ENCODE peak calls at places on chromosomes 2 and 18, in five cellular contexts. N is SK-N-SH, A is GM12878, T is HepG2, H is K562. E is an unnamed sample.

GRCh38 chr2:64859208-64860161 is 129.7 kb upstream of the SLC1A4 start:
- DNase-seq in N (peak), A (no peak), T (no peak), H (peak), E (peak)

GRCh38 chr18:59048378-59048777 is 91.3 kb upstream of the SEC11C start:
- DNase-seq in N (no peak), A (no peak), T (no peak), H (no peak), E (no peak)

GRCh38 chr18:68316636-68317035 is 398.3 kb downstream of the TMX3 start:
- DNase-seq in N (no peak), A (no peak), T (no peak), H (no peak), E (no peak)

GRCh38 chr18:55907352-55908045 is 319.5 kb upstream of the TCF4 start:
- DNase-seq in N (no peak), A (no peak), T (no peak), H (no peak), E (no peak)

GRCh38 chr2:26179446-26179907 is 6.6 kb downstream of the GAREM2 start:
- DNase-seq in N (peak), A (no peak), T (no peak), H (no peak), E (no peak)

GRCh38 chr2:15746354-15747171 is 154.9 kb downstream of the DDX1 start:
- DNase-seq in N (no peak), A (no peak), T (no peak), H (no peak), E (no peak)

GRCh38 chr2:100283724-100284501 is 38.4 kb downstream of the LONRF2 start:
- DNase-seq in N (no peak), A (no peak), T (no peak), H (peak), E (peak)

GRCh38 chr2:23492337-23492675 is 107.3 kb downstream of the KLHL29 start:
- DNase-seq in N (no peak), A (no peak), T (no peak), H (no peak), E (no peak)

GRCh38 chr2:1794821-1795220 is 50.5 kb upstream of the PXDN start:
- DNase-seq in N (no peak), A (no peak), T (no peak), H (no peak), E (no peak)

GRCh38 chr18:70365361-70365760 is 76.5 kb downstream of the SOCS6 start:
- DNase-seq in N (no peak), A (no peak), T (no peak), H (no peak), E (no peak)

GRCh38 chr2:26281226-26281625 is 36.5 kb downstream of the HADHB start:
- DNase-seq in N (no peak), A (no peak), T (no peak), H (no peak), E (no peak)

GRCh38 chr2:26716340-26716739 is 23.8 kb downstream of the KCNK3 start:
- DNase-seq in N (no peak), A (no peak), T (no peak), H (no peak), E (no peak)

GRCh38 chr2:27582129-27582694 is 630 bp upstream of the ZNF512 start:
- DNase-seq in N (no peak), A (no peak), T (no peak), H (peak), E (no peak)

GRCh38 chr2:11656252-11656651 is 13.7 kb downstream of the NTSR2 start:
- DNase-seq in N (no peak), A (no peak), T (no peak), H (no peak), E (no peak)

GRCh38 chr2:111659361-111660281 is 224.4 kb downstream of the ANAPC1 start:
- DNase-seq in N (no peak), A (no peak), T (peak), H (peak), E (peak)

GRCh38 chr2:230472619-230473018 is 56.6 kb downstream of the SP100 start:
- DNase-seq in N (no peak), A (peak), T (no peak), H (peak), E (peak)

GRCh38 chr2:218374795-218375194 is 7.3 kb upstream of the SLC11A1 start:
- DNase-seq in N (no peak), A (no peak), T (no peak), H (no peak), E (no peak)

GRCh38 chr2:128455710-128456050 is 137.0 kb upstream of the HS6ST1 start:
- DNase-seq in N (no peak), A (no peak), T (no peak), H (no peak), E (no peak)

DNA sequence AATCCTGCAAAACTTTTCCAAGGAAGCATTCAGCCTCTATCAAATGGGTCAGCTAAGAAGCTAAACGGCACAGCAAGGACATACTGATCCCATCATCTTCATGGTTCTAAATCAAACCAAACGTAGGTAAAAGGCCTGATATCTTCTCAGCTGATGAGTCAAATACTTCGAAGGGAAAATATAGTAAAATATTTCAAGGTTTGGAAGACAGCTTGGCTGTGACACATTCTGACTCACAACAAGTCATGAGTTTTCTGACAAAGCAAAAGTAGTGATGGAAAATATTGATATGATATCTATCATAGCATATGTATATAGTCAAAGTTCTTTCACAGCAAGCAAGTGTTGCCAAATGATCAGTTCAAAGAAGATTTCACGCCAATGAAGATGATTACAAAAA is 31.5 kb downstream of the DOCK10 start:
- DNase-seq in N (no peak), A (no peak), T (no peak), H (no peak), E (peak)
- TF ChIP-seq ZBTB33 in N (no peak), A (no peak), T (no peak), H (no peak), E (no peak)

GRCh38 chr2:239721991-239722759 is 303.0 kb downstream of the NDUFA10 start:
- DNase-seq in N (no peak), A (no peak), T (no peak), H (no peak), E (no peak)

GRCh38 chr2:239720411-239721365 is 304.5 kb downstream of the NDUFA10 start:
- DNase-seq in N (no peak), A (no peak), T (no peak), H (no peak), E (no peak)

GRCh38 chr2:239719791-239720410 is 305.2 kb downstream of the NDUFA10 start:
- DNase-seq in N (no peak), A (no peak), T (no peak), H (no peak), E (no peak)

GRCh38 chr2:239722760-239723448 is 302.2 kb downstream of the NDUFA10 start:
- DNase-seq in N (no peak), A (no peak), T (no peak), H (no peak), E (no peak)

DNA sequence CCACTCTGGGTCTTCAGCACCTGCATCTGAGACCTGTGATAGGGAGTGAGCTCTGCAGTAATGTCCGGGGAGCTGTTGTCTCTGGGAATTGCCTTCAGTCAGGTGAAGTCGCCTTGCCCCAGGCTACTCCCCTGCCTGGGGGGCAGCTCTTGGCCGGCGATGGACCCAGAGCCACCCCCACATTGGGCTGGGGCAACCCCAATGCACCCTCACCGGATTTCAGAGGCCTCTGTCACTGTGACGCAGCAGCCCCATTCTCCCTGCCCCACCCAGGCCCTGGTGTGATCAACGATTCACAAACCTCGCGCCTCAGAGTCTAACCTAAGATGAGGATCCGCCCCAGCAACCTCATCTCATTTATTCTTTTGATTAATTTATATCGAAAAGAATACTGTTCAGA is 303.6 kb downstream of the NDUFA10 start:
- DNase-seq in N (no peak), A (no peak), T (no peak), H (no peak), E (no peak)
- TF ChIP-seq ZBTB33 in N (no peak), A (no peak), T (no peak), H (no peak), E (no peak)

GRCh38 chr2:227163445-227163997 is 484 bp downstream of the COL4A4 start:
- DNase-seq in N (peak), A (no peak), T (no peak), H (no peak), E (no peak)
- TF ChIP-seq ZBTB33 in N (no peak), A (no peak), T (no peak), H (no peak), E (no peak)

DNA sequence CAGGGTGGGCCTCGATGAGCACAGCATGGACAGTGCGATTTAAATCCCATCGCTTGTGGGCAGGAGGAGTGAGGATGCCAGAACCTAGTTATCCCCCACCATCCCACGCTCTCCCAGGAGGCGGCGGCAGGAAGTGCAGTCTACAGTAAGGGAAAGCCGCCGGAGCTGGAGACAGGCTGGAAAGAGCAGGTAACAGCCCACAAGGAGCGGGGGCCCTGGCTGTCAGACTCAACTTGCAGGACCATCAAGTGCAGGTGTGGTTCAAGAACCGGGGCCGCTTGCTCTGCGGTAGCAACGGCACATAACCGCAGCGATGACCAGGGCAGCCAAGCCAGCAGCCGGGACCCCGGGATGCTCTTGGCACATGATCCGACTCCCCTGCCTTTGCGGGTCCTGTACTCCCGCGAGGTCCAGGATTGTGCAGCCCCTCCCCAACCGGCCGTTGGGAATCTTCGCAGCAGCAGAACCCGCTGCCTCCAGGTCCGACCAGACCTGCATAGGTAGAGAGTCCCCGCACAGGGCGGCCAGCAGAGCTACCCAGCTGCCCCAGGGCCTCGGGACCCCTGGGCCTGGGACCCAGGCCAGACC is 82.1 kb downstream of the BIN1 start:
- DNase-seq in N (peak), A (no peak), T (no peak), H (no peak), E (no peak)
- TF ChIP-seq ZBTB33 in N (no peak), A (no peak), T (no peak), H (no peak), E (no peak)

DNA sequence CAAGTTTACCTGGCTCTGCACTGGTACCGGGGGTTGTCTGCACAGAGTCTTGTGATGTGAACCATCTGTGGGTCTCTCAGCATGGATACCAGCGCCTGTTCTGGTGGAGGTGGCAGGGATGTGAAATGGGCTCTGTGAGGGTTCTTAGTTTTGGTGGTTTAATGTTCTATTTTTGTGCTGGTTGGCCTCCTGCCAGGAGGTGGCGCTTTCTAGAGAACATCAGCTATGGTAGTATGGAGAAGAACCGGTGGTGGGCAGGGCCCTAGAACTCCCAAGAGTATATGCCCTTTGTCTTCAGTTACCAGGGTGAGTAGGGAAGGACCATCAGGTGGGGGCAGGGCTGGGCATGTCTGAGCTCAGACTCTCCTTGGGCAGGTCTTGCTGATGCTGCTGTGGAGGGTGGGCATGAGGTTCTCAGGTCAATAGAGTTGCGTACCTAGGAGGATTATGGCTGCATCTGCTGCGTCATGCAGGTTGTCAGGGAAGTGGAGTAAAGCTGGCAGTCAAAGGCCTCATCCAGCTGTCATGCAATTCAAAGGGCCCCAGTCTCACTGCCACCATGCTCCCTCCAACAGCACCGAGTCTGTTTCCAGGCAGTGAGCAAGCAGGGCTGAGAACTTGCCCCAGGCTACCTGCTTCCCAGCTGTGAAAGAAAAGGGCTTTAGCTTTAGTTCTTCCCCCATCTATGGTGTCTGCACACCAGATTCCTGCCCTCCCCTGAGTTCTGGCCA is 278.0 kb downstream of the METTL4 start:
- DNase-seq in N (no peak), A (no peak), T (no peak), H (no peak), E (no peak)
- TF ChIP-seq ZBTB33 in N (no peak), A (no peak), T (no peak), H (no peak), E (no peak)

GRCh38 chr2:31525876-31526275 is 54.9 kb downstream of the SRD5A2 start:
- DNase-seq in N (no peak), A (no peak), T (no peak), H (no peak), E (no peak)
- TF ChIP-seq ZBTB33 in N (no peak), A (no peak), T (no peak), H (no peak), E (no peak)

GRCh38 chr2:36406296-36406695 is 50.7 kb downstream of the CRIM1 start:
- DNase-seq in N (no peak), A (no peak), T (no peak), H (no peak), E (no peak)

GRCh38 chr2:36403675-36404230 is 48.2 kb downstream of the CRIM1 start:
- DNase-seq in N (no peak), A (no peak), T (peak), H (peak), E (peak)

GRCh38 chr2:36404754-36405153 is 49.2 kb downstream of the CRIM1 start:
- DNase-seq in N (no peak), A (no peak), T (no peak), H (no peak), E (no peak)

GRCh38 chr2:36405183-36405582 is 49.6 kb downstream of the CRIM1 start:
- DNase-seq in N (no peak), A (no peak), T (no peak), H (no peak), E (no peak)

DNA sequence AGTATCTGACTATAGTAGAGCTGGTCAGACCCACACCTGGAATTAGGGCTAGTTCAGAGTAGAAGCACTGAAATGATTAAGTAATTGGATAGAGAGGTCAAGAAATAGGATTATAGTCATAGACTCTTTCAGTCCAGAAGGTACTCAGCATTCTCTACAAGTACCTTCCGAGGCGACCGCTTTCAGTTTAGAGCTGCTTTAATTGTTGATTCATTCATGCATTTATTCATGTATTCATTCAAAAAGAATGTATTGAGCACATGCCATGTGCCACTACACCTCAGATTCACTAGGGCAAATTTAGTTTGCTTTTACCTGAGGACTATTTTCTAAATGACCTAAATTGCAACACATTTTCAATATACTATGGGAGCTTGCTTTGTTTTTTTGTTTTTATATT is 48.7 kb downstream of the CRIM1 start:
- DNase-seq in N (no peak), A (no peak), T (no peak), H (no peak), E (peak)
- TF ChIP-seq ZBTB33 in N (no peak), A (no peak), T (no peak), H (no peak), E (no peak)

DNA sequence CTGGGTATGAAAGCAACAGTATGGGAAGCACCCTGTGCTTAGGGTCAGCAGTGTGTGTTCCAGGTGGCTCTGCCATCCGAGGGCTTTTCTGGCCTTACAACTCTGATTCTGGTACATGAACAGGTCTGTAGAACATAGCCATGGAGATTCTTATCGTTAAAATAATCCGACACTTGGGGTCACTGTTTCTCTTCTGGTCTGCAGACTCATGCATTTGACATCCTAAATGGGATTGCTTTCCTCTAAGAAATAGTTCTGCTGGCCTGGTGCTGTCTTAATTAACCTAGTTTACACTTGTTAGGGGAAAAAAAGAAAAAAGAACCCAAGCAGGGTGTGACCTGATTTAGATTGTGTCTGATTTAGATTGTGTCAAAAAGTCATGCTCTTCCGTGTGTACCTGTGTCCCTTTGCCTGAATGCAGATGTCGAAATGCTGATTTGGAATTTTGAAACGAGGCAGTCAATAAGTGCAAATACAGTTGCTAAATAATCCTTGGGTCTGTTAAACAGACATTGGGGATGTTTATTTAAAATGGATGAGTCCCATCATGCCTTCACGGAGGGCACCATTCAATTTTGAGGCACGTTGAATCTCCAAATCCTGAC is 59.6 kb downstream of the TRPM8 start:
- DNase-seq in N (peak), A (peak), T (peak), H (peak), E (peak)
- TF ChIP-seq ZBTB33 in N (no peak), A (no peak), T (no peak), H (no peak), E (no peak)

E was measured in HCT116.